ENCODE peak calls at places on chromosomes 12 and 14, in seven cellular contexts. G is GM04504; C is erythroblast; U is stimulated activated CD8-positive, alpha-beta memory T cell treated with anti-CD3 and anti-CD28 coated beads, Interleukin-4, amount 100 ng/mL, for 48 hours; F is progenitor cell of endocrine pancreas; Z is activated CD8-positive, alpha-beta T cell treated with anti-CD3 and anti-CD28 coated beads, Interleukin-2, amount 10 ng/mL, durations not matched to agents 7 days and 5 days; L is pancreas. W is an unnamed sample.

GRCh38 chr12:110058875-110059615 is 10.7 kb upstream of the C12orf76 start:
- DNase-seq in C (no peak), F (no peak), Z (no peak), G (no peak), L (no peak), U (no peak), W (no peak)

GRCh38 chr14:91155626-91156089 is 41.8 kb downstream of the DGLUCY start:
- DNase-seq in C (no peak), G (no peak), F (no peak), U (no peak), Z (no peak), L (no peak), W (no peak)

GRCh38 chr12:106692896-106693295 is 81.6 kb upstream of the RIC8B start:
- DNase-seq in U (no peak), G (no peak), F (no peak), L (no peak), Z (no peak), C (no peak), W (no peak)

GRCh38 chr14:23321572-23322547 is 603 bp downstream of the PABPN1 start:
- DNase-seq in Z (peak; percentile 66), C (peak; percentile 76), F (peak; percentile 34), L (peak; percentile 51), U (peak; percentile 78), G (no peak), W (peak; percentile 44)

GRCh38 chr12:101021911-101022388 is 188.1 kb downstream of the SLC5A8 start:
- DNase-seq in L (no peak), U (no peak), F (no peak), C (no peak), Z (no peak), G (peak; percentile 67), W (no peak)

GRCh38 chr12:131929530-131930456 is 717 bp downstream of the PUS1 start:
- DNase-seq in Z (peak; percentile 58), F (no peak), C (peak; percentile 73), U (peak; percentile 40), G (no peak), L (no peak), W (peak; percentile 29)

GRCh38 chr12:42299392-42300308 is 26.2 kb downstream of the ZCRB1 start:
- DNase-seq in U (peak; percentile 77), F (no peak), L (no peak), C (no peak), Z (peak; percentile 47), G (no peak), W (no peak)

GRCh38 chr14:99479903-99480855 is 480 bp downstream of the SETD3 start:
- DNase-seq in U (peak; percentile 66), G (peak; percentile 38), L (peak; percentile 56), C (peak; percentile 69), F (peak; percentile 37), Z (peak; percentile 45), W (peak; percentile 27)

GRCh38 chr14:69543341-69544249 is 31.1 kb downstream of the CCDC177 start:
- DNase-seq in F (no peak), G (peak; percentile 59), C (peak; percentile 22), Z (peak; percentile 77), U (peak; percentile 50), L (no peak), W (peak; percentile 14)

GRCh38 chr12:106436183-106436582 is 78.6 kb downstream of the POLR3B start:
- DNase-seq in U (no peak), F (no peak), Z (no peak), C (no peak), L (no peak), G (no peak), W (no peak)

GRCh38 chr12:64066776-64067175 is 155.3 kb downstream of the KICS2 start:
- DNase-seq in U (no peak), C (no peak), F (no peak), G (no peak), Z (no peak), L (no peak), W (no peak)

GRCh38 chr12:113860059-113860820 is 105.9 kb downstream of the RBM19 start:
- DNase-seq in Z (no peak), C (no peak), F (no peak), U (no peak), G (no peak), L (no peak), W (no peak)

GRCh38 chr14:27427796-27428195 is 830.0 kb upstream of the NOVA1 start:
- DNase-seq in Z (no peak), L (no peak), F (no peak), C (peak; percentile 0), G (no peak), U (no peak), W (no peak)

GRCh38 chr14:37594238-37594915 is 672 bp downstream of the FOXA1 start:
- DNase-seq in F (peak; percentile 75), Z (peak; percentile 51), G (peak; percentile 56), C (peak; percentile 84), U (peak; percentile 68), L (peak; percentile 62), W (peak; percentile 82)

GRCh38 chr12:88952543-88952942 is 372.3 kb upstream of the KITLG start:
- DNase-seq in C (no peak), F (no peak), L (no peak), U (no peak), G (no peak), Z (no peak), W (no peak)

GRCh38 chr12:51419473-51420228 is 5.0 kb upstream of the SLC4A8 start:
- DNase-seq in U (no peak), F (no peak), L (no peak), G (no peak), C (no peak), Z (no peak), W (no peak)

GRCh38 chr12:21429994-21430393 is 7.5 kb upstream of the PYROXD1 start:
- DNase-seq in Z (no peak), L (no peak), U (no peak), G (no peak), C (no peak), F (no peak), W (no peak)

GRCh38 chr12:5262450-5262849 is 169.5 kb upstream of the NTF3 start:
- DNase-seq in U (no peak), Z (no peak), L (no peak), F (no peak), G (peak; percentile 78), C (no peak), W (no peak)

W was measured in neural crest cell.